ENCODE peak calls at places on chromosomes 3 and 15, in five cellular contexts. One of them, this sample, is unnamed.

GRCh38 chr3:30752961-30753360 is 141.5 kb downstream of the GADL1 start:
- DNase-seq in heart right ventricle: no peak
- DNase-seq in gastrocnemius medialis: no peak
- DNase-seq in epithelial cell of prostate: peak; percentile 50
- DNase-seq in tibial nerve: no peak
- DNase-seq in this sample: no peak

GRCh38 chr15:69469467-69470191 is 17.0 kb downstream of the RPLP1 start:
- DNase-seq in heart right ventricle: no peak
- DNase-seq in gastrocnemius medialis: no peak
- DNase-seq in epithelial cell of prostate: no peak
- DNase-seq in tibial nerve: no peak
- DNase-seq in this sample: no peak

GRCh38 chr3:156304406-156304805 is 184.0 kb downstream of the KCNAB1 start:
- DNase-seq in heart right ventricle: no peak
- DNase-seq in gastrocnemius medialis: no peak
- DNase-seq in epithelial cell of prostate: no peak
- DNase-seq in tibial nerve: no peak
- DNase-seq in this sample: no peak

GRCh38 chr3:172142074-172143059 is 103.0 kb downstream of the FNDC3B start:
- DNase-seq in heart right ventricle: no peak
- DNase-seq in gastrocnemius medialis: no peak
- DNase-seq in epithelial cell of prostate: no peak
- DNase-seq in tibial nerve: no peak
- DNase-seq in this sample: no peak

GRCh38 chr15:85504739-85505676 is 124.6 kb downstream of the AKAP13 start:
- DNase-seq in heart right ventricle: peak; percentile 72
- DNase-seq in gastrocnemius medialis: peak; percentile 6
- DNase-seq in epithelial cell of prostate: no peak
- DNase-seq in tibial nerve: peak; percentile 90
- DNase-seq in this sample: no peak

GRCh38 chr3:99783009-99783573 is 34.6 kb upstream of the CMSS1 start:
- DNase-seq in heart right ventricle: no peak
- DNase-seq in gastrocnemius medialis: no peak
- DNase-seq in epithelial cell of prostate: no peak
- DNase-seq in tibial nerve: peak; percentile 21
- DNase-seq in this sample: no peak

GRCh38 chr15:98952381-98952803 is 55.2 kb downstream of the PGPEP1L start:
- DNase-seq in heart right ventricle: no peak
- DNase-seq in gastrocnemius medialis: no peak
- DNase-seq in epithelial cell of prostate: no peak
- DNase-seq in tibial nerve: no peak
- DNase-seq in this sample: no peak

GRCh38 chr3:58659051-58659675 is 7.4 kb downstream of the FAM3D start:
- DNase-seq in heart right ventricle: peak; percentile 20
- DNase-seq in gastrocnemius medialis: no peak
- DNase-seq in epithelial cell of prostate: no peak
- DNase-seq in tibial nerve: no peak
- DNase-seq in this sample: peak; percentile 36

DNA sequence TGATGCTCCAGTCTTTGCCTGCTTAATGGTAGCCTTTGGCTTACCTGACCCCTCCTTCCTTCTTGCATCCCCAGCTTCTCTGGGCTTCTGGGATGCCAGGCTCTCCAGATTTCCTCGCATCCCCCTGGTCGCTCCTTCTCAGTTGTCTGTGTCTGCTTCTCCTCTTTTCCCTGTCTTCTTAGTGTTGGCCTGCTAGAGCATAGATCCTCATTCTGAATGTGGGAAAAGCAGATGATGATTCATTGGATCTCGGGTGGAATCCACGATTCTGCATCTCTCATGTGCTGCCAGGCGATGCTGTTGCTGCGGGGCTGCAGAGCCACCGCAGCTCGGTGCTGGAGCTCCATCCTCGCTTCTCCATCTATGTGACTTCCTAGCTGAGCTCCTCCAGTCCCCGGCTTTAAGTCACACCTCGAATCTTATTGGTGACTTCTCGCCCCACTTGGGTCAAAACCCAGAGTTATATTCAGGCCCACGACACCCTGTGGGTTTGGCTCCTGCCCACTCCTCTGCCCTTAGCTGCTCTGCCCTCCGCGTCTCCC is 47.4 kb downstream of the CGNL1 start:
- DNase-seq in heart right ventricle: no peak
- DNase-seq in gastrocnemius medialis: no peak
- DNase-seq in epithelial cell of prostate: no peak
- DNase-seq in tibial nerve: no peak
- DNase-seq in this sample: no peak
- H3K27ac ChIP-seq in heart right ventricle: no peak overlapping the region
- H3K27ac ChIP-seq in gastrocnemius medialis: no peak overlapping the region
- H3K27ac ChIP-seq in epithelial cell of prostate: no peak overlapping the region
- H3K27ac ChIP-seq in tibial nerve: no peak overlapping the region
- H3K27ac ChIP-seq in this sample: no peak overlapping the region

DNA sequence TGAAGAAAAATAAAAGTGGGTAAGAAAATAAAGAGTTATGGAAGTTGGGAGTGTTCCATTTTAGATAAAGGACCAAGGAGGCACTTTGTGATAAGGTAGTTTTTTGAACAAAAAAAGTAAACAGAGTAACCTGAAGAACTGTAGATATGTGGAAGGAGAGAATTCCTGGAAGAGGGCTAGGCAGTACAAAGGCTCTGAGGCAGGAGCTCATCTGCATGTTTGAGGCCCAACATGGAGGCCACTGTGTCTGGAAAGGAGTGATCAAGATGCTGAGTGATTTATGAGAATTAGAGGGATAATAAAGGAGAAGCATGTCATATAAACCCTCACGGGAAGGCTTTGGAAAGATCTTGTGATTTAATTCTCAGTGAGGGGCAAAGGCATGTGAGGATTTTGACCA is 126.5 kb downstream of the DTWD1 start:
- DNase-seq in heart right ventricle: no peak
- DNase-seq in gastrocnemius medialis: no peak
- DNase-seq in epithelial cell of prostate: no peak
- DNase-seq in tibial nerve: no peak
- DNase-seq in this sample: no peak
- H3K27ac ChIP-seq in heart right ventricle: no peak overlapping the region
- H3K27ac ChIP-seq in gastrocnemius medialis: no peak overlapping the region
- H3K27ac ChIP-seq in epithelial cell of prostate: no peak overlapping the region
- H3K27ac ChIP-seq in tibial nerve: no peak overlapping the region
- H3K27ac ChIP-seq in this sample: no peak overlapping the region

GRCh38 chr15:26087395-26087794 is 224.3 kb upstream of the ATP10A start:
- DNase-seq in heart right ventricle: no peak
- DNase-seq in gastrocnemius medialis: no peak
- DNase-seq in epithelial cell of prostate: peak; percentile 24
- DNase-seq in tibial nerve: no peak
- DNase-seq in this sample: no peak

GRCh38 chr15:26082833-26083174 is 219.7 kb upstream of the ATP10A start:
- DNase-seq in heart right ventricle: no peak
- DNase-seq in gastrocnemius medialis: no peak
- DNase-seq in epithelial cell of prostate: no peak
- DNase-seq in tibial nerve: peak; percentile 16
- DNase-seq in this sample: peak; percentile 25

GRCh38 chr15:26083457-26084350 is 220.6 kb upstream of the ATP10A start:
- DNase-seq in heart right ventricle: no peak
- DNase-seq in gastrocnemius medialis: no peak
- DNase-seq in epithelial cell of prostate: no peak
- DNase-seq in tibial nerve: no peak
- DNase-seq in this sample: no peak

GRCh38 chr15:26091184-26091583 is 228.1 kb upstream of the ATP10A start:
- DNase-seq in heart right ventricle: no peak
- DNase-seq in gastrocnemius medialis: no peak
- DNase-seq in epithelial cell of prostate: no peak
- DNase-seq in tibial nerve: no peak
- DNase-seq in this sample: no peak

DNA sequence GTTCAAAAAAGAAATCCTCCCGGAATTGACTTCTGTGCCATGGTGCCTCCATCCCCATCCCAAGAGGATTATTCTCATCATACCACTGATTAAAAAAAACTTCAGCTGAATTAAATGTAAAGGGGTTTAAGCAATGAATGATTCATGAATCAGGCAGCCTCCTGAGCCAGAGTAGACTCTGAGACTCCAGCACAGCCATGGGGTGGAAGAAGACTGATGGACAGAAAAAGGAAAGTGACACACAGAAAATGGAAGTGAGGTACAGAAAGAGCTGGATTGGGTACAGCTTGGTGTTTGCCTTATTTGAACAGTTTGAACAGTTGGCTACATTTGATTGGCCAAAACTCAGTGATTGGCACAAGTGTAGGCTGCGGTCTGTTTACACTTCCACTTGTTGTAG is 224.8 kb upstream of the ATP10A start:
- DNase-seq in heart right ventricle: no peak
- DNase-seq in gastrocnemius medialis: no peak
- DNase-seq in epithelial cell of prostate: no peak
- DNase-seq in tibial nerve: no peak
- DNase-seq in this sample: no peak
- H3K27ac ChIP-seq in heart right ventricle: no peak overlapping the region
- H3K27ac ChIP-seq in gastrocnemius medialis: no peak overlapping the region
- H3K27ac ChIP-seq in epithelial cell of prostate: peak overlapping the region; percentile 28
- H3K27ac ChIP-seq in tibial nerve: no peak overlapping the region
- H3K27ac ChIP-seq in this sample: no peak overlapping the region

GRCh38 chr3:4045756-4046155 is 246.5 kb downstream of the LRRN1 start:
- DNase-seq in heart right ventricle: no peak
- DNase-seq in gastrocnemius medialis: no peak
- DNase-seq in epithelial cell of prostate: no peak
- DNase-seq in tibial nerve: no peak
- DNase-seq in this sample: no peak
- H3K27ac ChIP-seq in heart right ventricle: no peak overlapping the region
- H3K27ac ChIP-seq in gastrocnemius medialis: no peak overlapping the region
- H3K27ac ChIP-seq in epithelial cell of prostate: no peak overlapping the region
- H3K27ac ChIP-seq in tibial nerve: no peak overlapping the region
- H3K27ac ChIP-seq in this sample: no peak overlapping the region

DNA sequence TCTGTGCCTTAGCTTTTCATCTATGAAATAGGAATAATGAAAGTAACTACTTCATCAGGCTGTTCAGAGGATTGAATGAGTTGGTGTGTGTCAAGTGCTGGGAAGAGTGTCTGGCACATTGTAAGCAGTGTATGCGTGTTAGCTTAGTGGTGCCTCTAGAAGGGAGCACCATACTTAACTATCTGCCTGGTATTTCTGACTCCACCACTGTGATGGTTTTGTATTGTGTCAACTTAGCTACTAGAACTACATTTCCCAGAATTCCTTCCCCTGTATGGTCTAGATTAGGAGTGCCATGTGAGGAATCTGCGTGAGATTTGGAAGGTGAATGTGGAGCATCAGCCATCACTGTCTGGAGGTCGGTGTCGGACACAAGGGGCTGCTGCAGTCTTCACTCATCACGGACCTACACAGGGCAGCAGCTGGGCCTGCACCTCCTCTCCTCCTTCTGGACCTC is 115.4 kb upstream of the GALNT15 start:
- DNase-seq in heart right ventricle: no peak
- DNase-seq in gastrocnemius medialis: no peak
- DNase-seq in epithelial cell of prostate: no peak
- DNase-seq in tibial nerve: no peak
- DNase-seq in this sample: no peak
- H3K27ac ChIP-seq in heart right ventricle: peak overlapping the region; percentile 88
- H3K27ac ChIP-seq in gastrocnemius medialis: peak overlapping the region; percentile 84
- H3K27ac ChIP-seq in epithelial cell of prostate: peak overlapping the region; percentile 80
- H3K27ac ChIP-seq in tibial nerve: peak overlapping the region; percentile 96
- H3K27ac ChIP-seq in this sample: peak overlapping the region; percentile 97

DNA sequence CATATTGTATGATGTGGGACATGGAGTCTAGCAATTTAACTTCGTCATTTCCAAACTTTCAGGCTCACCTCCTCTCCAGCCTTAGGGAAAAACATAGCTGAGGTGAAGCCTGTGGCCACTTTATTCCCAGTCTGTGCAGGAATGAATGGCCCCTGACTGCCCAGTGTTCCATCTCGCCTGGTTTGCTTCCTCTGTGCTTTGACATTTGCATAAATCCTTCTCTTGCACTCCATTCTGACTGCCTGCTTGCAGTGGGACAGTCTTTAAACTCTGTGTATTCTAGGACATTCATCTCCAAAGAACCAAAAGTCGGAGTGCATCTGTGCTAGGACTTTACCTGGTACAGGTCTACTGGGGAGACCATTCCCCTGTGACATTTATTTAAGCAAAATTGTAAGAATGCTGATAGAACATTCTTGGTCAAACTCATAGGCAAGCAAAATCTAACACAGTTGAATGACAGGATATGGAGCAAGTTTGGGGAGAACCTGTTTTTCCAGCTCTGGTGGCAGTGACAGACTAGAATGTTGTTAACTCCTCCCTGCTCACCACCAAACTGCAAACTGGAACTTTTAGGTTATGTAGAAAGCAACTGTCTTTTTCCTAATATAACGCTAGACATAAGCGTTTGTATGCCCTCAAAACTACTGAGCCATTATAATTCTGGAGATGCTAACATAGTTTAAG is 22.1 kb downstream of the TMED3 start:
- DNase-seq in heart right ventricle: no peak
- DNase-seq in gastrocnemius medialis: no peak
- DNase-seq in epithelial cell of prostate: peak; percentile 18
- DNase-seq in tibial nerve: no peak
- DNase-seq in this sample: no peak
- H3K27ac ChIP-seq in heart right ventricle: no peak overlapping the region
- H3K27ac ChIP-seq in gastrocnemius medialis: no peak overlapping the region
- H3K27ac ChIP-seq in epithelial cell of prostate: peak overlapping the region; percentile 35
- H3K27ac ChIP-seq in tibial nerve: no peak overlapping the region
- H3K27ac ChIP-seq in this sample: no peak overlapping the region